ENCODE peak calls at places on chromosomes 16 and 17, in nine cellular contexts. X is brain pericyte; B is OCI-LY7; L is HTR-8/SVneo; H is HuH-7.5; Z is NCI-H82; A is activated CD8-positive, alpha-beta T cell treated with anti-CD3 and anti-CD28 coated beads, Interleukin-2, amount 10 ng/mL, durations not matched to agents 7 days and 5 days; C is lower leg skin; N is NCI-H774. W is an unnamed sample.
A peak's percentile ranks its signal among the peaks of the same experiment; 100 is the strongest.

GRCh38 chr16:14324581-14324980 is 253.5 kb downstream of the MRTFB start:
- DNase-seq in X (no peak), B (no peak), L (no peak), H (no peak), Z (peak; percentile 16), A (no peak), C (no peak), N (no peak), W (no peak)

GRCh38 chr16:78962457-78962929 is 638.0 kb downstream of the MAF start:
- DNase-seq in X (no peak), B (peak; percentile 28), L (no peak), H (no peak), Z (no peak), A (no peak), C (no peak), N (no peak), W (no peak)

GRCh38 chr16:57156351-57156703 is 29.5 kb downstream of the PSME3IP1 start:
- DNase-seq in X (no peak), B (no peak), L (no peak), H (no peak), Z (no peak), A (no peak), C (no peak), N (no peak), W (no peak)

GRCh38 chr17:27407916-27408846 is 48.1 kb upstream of the KSR1 start:
- DNase-seq in X (peak; percentile 45), B (no peak), L (peak; percentile 57), H (no peak), Z (no peak), A (no peak), C (peak; percentile 78), N (no peak), W (no peak)

GRCh38 chr16:66427871-66428681 is 981 bp downstream of the BEAN1 start:
- DNase-seq in X (no peak), B (no peak), L (no peak), H (no peak), Z (no peak), A (no peak), C (peak; percentile 80), N (no peak), W (no peak)

GRCh38 chr17:19977360-19978205 is at the start of gene AKAP10:
- DNase-seq in X (no peak), B (peak; percentile 94), L (peak; percentile 95), H (peak; percentile 72), Z (peak; percentile 97), A (peak; percentile 96), C (peak; percentile 99), N (peak; percentile 54), W (peak; percentile 91)

GRCh38 chr17:42845918-42846593 is 1.7 kb downstream of the AOC2 start:
- DNase-seq in X (no peak), B (no peak), L (no peak), H (no peak), Z (no peak), A (no peak), C (peak; percentile 76), N (no peak), W (no peak)

GRCh38 chr17:15260376-15261062 is 4.6 kb downstream of the PMP22 start:
- DNase-seq in X (peak; percentile 89), B (no peak), L (peak; percentile 90), H (peak; percentile 73), Z (peak; percentile 69), A (peak; percentile 68), C (peak; percentile 98), N (no peak), W (peak; percentile 67)

GRCh38 chr17:68290268-68290954 is 516 bp downstream of the SLC16A6 start:
- DNase-seq in X (no peak), B (peak; percentile 79), L (no peak), H (peak; percentile 59), Z (peak; percentile 53), A (peak; percentile 67), C (peak; percentile 87), N (no peak), W (peak; percentile 73)

GRCh38 chr16:9578459-9578858 is 487.0 kb downstream of the HAPSTR1 start:
- DNase-seq in X (no peak), B (no peak), L (no peak), H (no peak), Z (no peak), A (no peak), C (no peak), N (no peak), W (no peak)

GRCh38 chr17:28151001-28151400 is 108.5 kb downstream of the NLK start:
- DNase-seq in X (no peak), B (no peak), L (no peak), H (no peak), Z (peak; percentile 97), A (no peak), C (no peak), N (no peak), W (no peak)

GRCh38 chr16:63789603-63790002 is 1332.3 kb downstream of the CDH11 start:
- DNase-seq in X (no peak), B (peak; percentile 1), L (no peak), H (no peak), Z (peak; percentile 1), A (no peak), C (no peak), N (no peak), W (no peak)

GRCh38 chr17:38511126-38512108 is 83.2 kb downstream of the ARHGAP23 start:
- DNase-seq in X (no peak), B (no peak), L (peak; percentile 83), H (no peak), Z (no peak), A (no peak), C (no peak), N (no peak), W (no peak)

GRCh38 chr17:42832934-42833770 is at the start of gene PSME3:
- DNase-seq in X (peak; percentile 48), B (peak; percentile 91), L (peak; percentile 97), H (peak; percentile 80), Z (peak; percentile 90), A (peak; percentile 92), C (peak; percentile 97), N (peak; percentile 97), W (peak; percentile 93)

GRCh38 chr17:79947351-79948031 is 88.2 kb downstream of the TBC1D16 start:
- DNase-seq in X (no peak), B (no peak), L (no peak), H (no peak), Z (no peak), A (no peak), C (peak; percentile 83), N (no peak), W (no peak)

GRCh38 chr16:2149630-2150417 is 1.4 kb downstream of the RAB26 start:
- DNase-seq in X (no peak), B (peak; percentile 41), L (no peak), H (no peak), Z (peak; percentile 78), A (no peak), C (no peak), N (no peak), W (peak; percentile 29)

W was measured in T47D.